ENCODE peak calls at places on chromosomes 2 and 18, in five cellular contexts. One of them, this sample, is unnamed.

GRCh38 chr2:45889053-45889452 is 237.6 kb downstream of the PRKCE start:
- DNase-seq in RPMI8226: peak
- DNase-seq in activated CD8-positive, alpha-beta T cell treated with anti-CD3 and anti-CD28 coated beads, Interleukin-2, amount 10 ng/mL, durations not matched to agents 7 days and 5 days: peak
- DNase-seq in EL: no peak
- DNase-seq in NCI-H524 treated with DMSO at 0.1 percent for 48 hours: peak
- DNase-seq in this sample: peak

GRCh38 chr18:22277758-22278157 is 108.4 kb downstream of the GATA6 start:
- DNase-seq in RPMI8226: no peak
- DNase-seq in activated CD8-positive, alpha-beta T cell treated with anti-CD3 and anti-CD28 coated beads, Interleukin-2, amount 10 ng/mL, durations not matched to agents 7 days and 5 days: no peak
- DNase-seq in EL: no peak
- DNase-seq in NCI-H524 treated with DMSO at 0.1 percent for 48 hours: no peak
- DNase-seq in this sample: no peak

GRCh38 chr2:11305958-11306357 is 38.5 kb downstream of the ROCK2 start:
- DNase-seq in RPMI8226: no peak
- DNase-seq in activated CD8-positive, alpha-beta T cell treated with anti-CD3 and anti-CD28 coated beads, Interleukin-2, amount 10 ng/mL, durations not matched to agents 7 days and 5 days: no peak
- DNase-seq in EL: peak
- DNase-seq in NCI-H524 treated with DMSO at 0.1 percent for 48 hours: no peak
- DNase-seq in this sample: no peak

GRCh38 chr18:58756596-58757240 is 85.5 kb downstream of the MALT1 start:
- DNase-seq in RPMI8226: no peak
- DNase-seq in activated CD8-positive, alpha-beta T cell treated with anti-CD3 and anti-CD28 coated beads, Interleukin-2, amount 10 ng/mL, durations not matched to agents 7 days and 5 days: no peak
- DNase-seq in EL: no peak
- DNase-seq in NCI-H524 treated with DMSO at 0.1 percent for 48 hours: no peak
- DNase-seq in this sample: no peak

GRCh38 chr2:85308951-85309555 is 18.7 kb downstream of the TGOLN2 start:
- DNase-seq in RPMI8226: peak
- DNase-seq in activated CD8-positive, alpha-beta T cell treated with anti-CD3 and anti-CD28 coated beads, Interleukin-2, amount 10 ng/mL, durations not matched to agents 7 days and 5 days: no peak
- DNase-seq in EL: peak
- DNase-seq in NCI-H524 treated with DMSO at 0.1 percent for 48 hours: peak
- DNase-seq in this sample: no peak

GRCh38 chr2:226652983-226653765 is 146.4 kb downstream of the IRS1 start:
- DNase-seq in RPMI8226: no peak
- DNase-seq in activated CD8-positive, alpha-beta T cell treated with anti-CD3 and anti-CD28 coated beads, Interleukin-2, amount 10 ng/mL, durations not matched to agents 7 days and 5 days: no peak
- DNase-seq in EL: no peak
- DNase-seq in NCI-H524 treated with DMSO at 0.1 percent for 48 hours: peak
- DNase-seq in this sample: no peak

GRCh38 chr2:217737127-217737526 is 265.7 kb downstream of the TNS1 start:
- DNase-seq in RPMI8226: no peak
- DNase-seq in activated CD8-positive, alpha-beta T cell treated with anti-CD3 and anti-CD28 coated beads, Interleukin-2, amount 10 ng/mL, durations not matched to agents 7 days and 5 days: no peak
- DNase-seq in EL: no peak
- DNase-seq in NCI-H524 treated with DMSO at 0.1 percent for 48 hours: no peak
- DNase-seq in this sample: no peak

GRCh38 chr2:150101947-150102346 is 385.5 kb downstream of the RND3 start:
- DNase-seq in RPMI8226: no peak
- DNase-seq in activated CD8-positive, alpha-beta T cell treated with anti-CD3 and anti-CD28 coated beads, Interleukin-2, amount 10 ng/mL, durations not matched to agents 7 days and 5 days: no peak
- DNase-seq in EL: no peak
- DNase-seq in NCI-H524 treated with DMSO at 0.1 percent for 48 hours: no peak
- DNase-seq in this sample: no peak

GRCh38 chr2:42239811-42240210 is 70.7 kb downstream of the EML4 start:
- DNase-seq in RPMI8226: no peak
- DNase-seq in activated CD8-positive, alpha-beta T cell treated with anti-CD3 and anti-CD28 coated beads, Interleukin-2, amount 10 ng/mL, durations not matched to agents 7 days and 5 days: no peak
- DNase-seq in EL: no peak
- DNase-seq in NCI-H524 treated with DMSO at 0.1 percent for 48 hours: no peak
- DNase-seq in this sample: peak

GRCh38 chr2:195961873-195962272 is 106.8 kb downstream of the DNAH7 start:
- DNase-seq in RPMI8226: no peak
- DNase-seq in activated CD8-positive, alpha-beta T cell treated with anti-CD3 and anti-CD28 coated beads, Interleukin-2, amount 10 ng/mL, durations not matched to agents 7 days and 5 days: no peak
- DNase-seq in EL: no peak
- DNase-seq in NCI-H524 treated with DMSO at 0.1 percent for 48 hours: no peak
- DNase-seq in this sample: no peak

GRCh38 chr2:110674620-110675555 is 3.0 kb downstream of the BUB1 start:
- DNase-seq in RPMI8226: peak
- DNase-seq in activated CD8-positive, alpha-beta T cell treated with anti-CD3 and anti-CD28 coated beads, Interleukin-2, amount 10 ng/mL, durations not matched to agents 7 days and 5 days: peak
- DNase-seq in EL: peak
- DNase-seq in NCI-H524 treated with DMSO at 0.1 percent for 48 hours: no peak
- DNase-seq in this sample: peak

GRCh38 chr2:21381421-21381820 is 257.7 kb downstream of the TDRD15 start:
- DNase-seq in RPMI8226: no peak
- DNase-seq in activated CD8-positive, alpha-beta T cell treated with anti-CD3 and anti-CD28 coated beads, Interleukin-2, amount 10 ng/mL, durations not matched to agents 7 days and 5 days: no peak
- DNase-seq in EL: no peak
- DNase-seq in NCI-H524 treated with DMSO at 0.1 percent for 48 hours: peak
- DNase-seq in this sample: no peak

GRCh38 chr18:74797577-74798151 is 200.0 kb downstream of the ZNF407 start:
- DNase-seq in RPMI8226: no peak
- DNase-seq in activated CD8-positive, alpha-beta T cell treated with anti-CD3 and anti-CD28 coated beads, Interleukin-2, amount 10 ng/mL, durations not matched to agents 7 days and 5 days: no peak
- DNase-seq in EL: no peak
- DNase-seq in NCI-H524 treated with DMSO at 0.1 percent for 48 hours: no peak
- DNase-seq in this sample: no peak

GRCh38 chr2:189412330-189412953 is 28.8 kb upstream of the WDR75 start:
- DNase-seq in RPMI8226: peak
- DNase-seq in activated CD8-positive, alpha-beta T cell treated with anti-CD3 and anti-CD28 coated beads, Interleukin-2, amount 10 ng/mL, durations not matched to agents 7 days and 5 days: peak
- DNase-seq in EL: peak
- DNase-seq in NCI-H524 treated with DMSO at 0.1 percent for 48 hours: no peak
- DNase-seq in this sample: peak

GRCh38 chr18:4267641-4268040 is 187.5 kb downstream of the DLGAP1 start:
- DNase-seq in RPMI8226: no peak
- DNase-seq in activated CD8-positive, alpha-beta T cell treated with anti-CD3 and anti-CD28 coated beads, Interleukin-2, amount 10 ng/mL, durations not matched to agents 7 days and 5 days: no peak
- DNase-seq in EL: no peak
- DNase-seq in NCI-H524 treated with DMSO at 0.1 percent for 48 hours: no peak
- DNase-seq in this sample: no peak

GRCh38 chr2:57515366-57515765 is 531.2 kb upstream of the VRK2 start:
- DNase-seq in RPMI8226: no peak
- DNase-seq in activated CD8-positive, alpha-beta T cell treated with anti-CD3 and anti-CD28 coated beads, Interleukin-2, amount 10 ng/mL, durations not matched to agents 7 days and 5 days: no peak
- DNase-seq in EL: no peak
- DNase-seq in NCI-H524 treated with DMSO at 0.1 percent for 48 hours: no peak
- DNase-seq in this sample: no peak

GRCh38 chr2:229243880-229244560 is 27.1 kb downstream of the PID1 start:
- DNase-seq in RPMI8226: no peak
- DNase-seq in activated CD8-positive, alpha-beta T cell treated with anti-CD3 and anti-CD28 coated beads, Interleukin-2, amount 10 ng/mL, durations not matched to agents 7 days and 5 days: no peak
- DNase-seq in EL: peak
- DNase-seq in NCI-H524 treated with DMSO at 0.1 percent for 48 hours: no peak
- DNase-seq in this sample: no peak

GRCh38 chr18:23826850-23827620 is 137.8 kb downstream of the LAMA3 start:
- DNase-seq in RPMI8226: no peak
- DNase-seq in activated CD8-positive, alpha-beta T cell treated with anti-CD3 and anti-CD28 coated beads, Interleukin-2, amount 10 ng/mL, durations not matched to agents 7 days and 5 days: no peak
- DNase-seq in EL: peak
- DNase-seq in NCI-H524 treated with DMSO at 0.1 percent for 48 hours: no peak
- DNase-seq in this sample: no peak

GRCh38 chr2:164306872-164307271 is 314.4 kb downstream of the GRB14 start:
- DNase-seq in RPMI8226: no peak
- DNase-seq in activated CD8-positive, alpha-beta T cell treated with anti-CD3 and anti-CD28 coated beads, Interleukin-2, amount 10 ng/mL, durations not matched to agents 7 days and 5 days: no peak
- DNase-seq in EL: no peak
- DNase-seq in NCI-H524 treated with DMSO at 0.1 percent for 48 hours: no peak
- DNase-seq in this sample: no peak

GRCh38 chr2:176470713-176471112 is 201.5 kb downstream of the MTX2 start:
- DNase-seq in RPMI8226: no peak
- DNase-seq in activated CD8-positive, alpha-beta T cell treated with anti-CD3 and anti-CD28 coated beads, Interleukin-2, amount 10 ng/mL, durations not matched to agents 7 days and 5 days: no peak
- DNase-seq in EL: no peak
- DNase-seq in NCI-H524 treated with DMSO at 0.1 percent for 48 hours: no peak
- DNase-seq in this sample: no peak

GRCh38 chr2:100482741-100483140 is 12.5 kb downstream of the NMS start:
- DNase-seq in RPMI8226: no peak
- DNase-seq in activated CD8-positive, alpha-beta T cell treated with anti-CD3 and anti-CD28 coated beads, Interleukin-2, amount 10 ng/mL, durations not matched to agents 7 days and 5 days: no peak
- DNase-seq in EL: no peak
- DNase-seq in NCI-H524 treated with DMSO at 0.1 percent for 48 hours: no peak
- DNase-seq in this sample: peak